ENCODE peak calls at places on chromosome 7, in four cellular contexts. One of them, this sample, is unnamed. For H3K9me2, the result is how much of the 10 kb centered on the place peaks cover.

GRCh38 chr7:128041203-128041602 is 10.0 kb upstream of the LRRC4 start:
- DNase-seq in GM23248: peak
- DNase-seq in MM.1S: no peak
- DNase-seq in HCT116: no peak
- DNase-seq in this sample: no peak

GRCh38 chr7:109699661-109700060 is 1130.0 kb downstream of the DNAJB9 start:
- DNase-seq in GM23248: no peak
- DNase-seq in MM.1S: no peak
- DNase-seq in HCT116: no peak
- DNase-seq in this sample: no peak

GRCh38 chr7:45625067-45625466 is 50.9 kb downstream of the ADCY1 start:
- DNase-seq in GM23248: peak
- DNase-seq in MM.1S: no peak
- DNase-seq in HCT116: no peak
- DNase-seq in this sample: peak

GRCh38 chr7:90771281-90771680 is 175.2 kb downstream of the CDK14 start:
- DNase-seq in GM23248: peak
- DNase-seq in MM.1S: no peak
- DNase-seq in HCT116: no peak
- DNase-seq in this sample: no peak

GRCh38 chr7:36019966-36020365 is 133.1 kb upstream of the EEPD1 start:
- DNase-seq in GM23248: no peak
- DNase-seq in MM.1S: no peak
- DNase-seq in HCT116: no peak
- DNase-seq in this sample: no peak

GRCh38 chr7:66502230-66503035 is 126.2 kb upstream of the KCTD7 start:
- DNase-seq in GM23248: no peak
- DNase-seq in MM.1S: no peak
- DNase-seq in HCT116: no peak
- DNase-seq in this sample: no peak

GRCh38 chr7:140623995-140624902 is 16.4 kb downstream of the DENND2A start:
- DNase-seq in GM23248: no peak
- DNase-seq in MM.1S: no peak
- DNase-seq in HCT116: no peak
- DNase-seq in this sample: peak

GRCh38 chr7:51645298-51645697 is 328.7 kb upstream of the COBL start:
- DNase-seq in GM23248: no peak
- DNase-seq in MM.1S: no peak
- DNase-seq in HCT116: no peak
- DNase-seq in this sample: no peak

GRCh38 chr7:139823855-139824670 is 5.0 kb upstream of the TBXAS1 start:
- DNase-seq in GM23248: no peak
- DNase-seq in MM.1S: no peak
- DNase-seq in HCT116: no peak
- DNase-seq in this sample: peak

GRCh38 chr7:133009426-133009825 is 72.5 kb downstream of the CHCHD3 start:
- DNase-seq in GM23248: no peak
- DNase-seq in MM.1S: no peak
- DNase-seq in HCT116: no peak
- DNase-seq in this sample: peak

GRCh38 chr7:158596309-158596708 is 8.7 kb upstream of the PTPRN2 start:
- DNase-seq in GM23248: no peak
- DNase-seq in MM.1S: no peak
- DNase-seq in HCT116: no peak
- DNase-seq in this sample: no peak

GRCh38 chr7:31853380-31853779 is 166.4 kb downstream of the PPP1R17 start:
- DNase-seq in GM23248: peak
- DNase-seq in MM.1S: no peak
- DNase-seq in HCT116: no peak
- DNase-seq in this sample: no peak

GRCh38 chr7:1845536-1846311 is 175.6 kb downstream of the ELFN1 start:
- DNase-seq in GM23248: no peak
- DNase-seq in MM.1S: no peak
- DNase-seq in HCT116: no peak
- DNase-seq in this sample: no peak

GRCh38 chr7:17140421-17140820 is 158.0 kb upstream of the AHR start:
- DNase-seq in GM23248: peak
- DNase-seq in MM.1S: no peak
- DNase-seq in HCT116: no peak
- DNase-seq in this sample: no peak

GRCh38 chr7:805261-805660 is 27.0 kb upstream of the SUN1 start:
- DNase-seq in GM23248: peak
- DNase-seq in MM.1S: no peak
- DNase-seq in HCT116: no peak
- DNase-seq in this sample: peak

GRCh38 chr7:13197501-13197900 is 510.1 kb downstream of the ARL4A start:
- DNase-seq in GM23248: peak
- DNase-seq in MM.1S: no peak
- DNase-seq in HCT116: no peak
- DNase-seq in this sample: no peak

GRCh38 chr7:28472332-28472731 is 60.0 kb downstream of the CREB5 start:
- DNase-seq in GM23248: no peak
- DNase-seq in MM.1S: no peak
- DNase-seq in HCT116: no peak
- DNase-seq in this sample: no peak

GRCh38 chr7:74619235-74619860 is 38.2 kb upstream of the GTF2I start:
- DNase-seq in GM23248: no peak
- DNase-seq in MM.1S: no peak
- DNase-seq in HCT116: no peak
- DNase-seq in this sample: no peak

GRCh38 chr7:94975316-94975715 is 67.9 kb downstream of the PPP1R9A start:
- DNase-seq in GM23248: peak
- DNase-seq in MM.1S: no peak
- DNase-seq in HCT116: no peak
- DNase-seq in this sample: no peak

GRCh38 chr7:25776737-25777109 is 375.3 kb upstream of the NFE2L3 start:
- DNase-seq in GM23248: no peak
- DNase-seq in MM.1S: no peak
- DNase-seq in HCT116: no peak
- DNase-seq in this sample: no peak

GRCh38 chr7:4838626-4839334 is 23.1 kb downstream of the PAPOLB start:
- DNase-seq in GM23248: no peak
- DNase-seq in MM.1S: no peak
- DNase-seq in HCT116: no peak
- DNase-seq in this sample: no peak

GRCh38 chr7:4841836-4842235 is 20.0 kb downstream of the PAPOLB start:
- DNase-seq in GM23248: no peak
- DNase-seq in MM.1S: no peak
- DNase-seq in HCT116: no peak
- DNase-seq in this sample: no peak

GRCh38 chr7:4840097-4840501 is 21.7 kb downstream of the PAPOLB start:
- DNase-seq in GM23248: no peak
- DNase-seq in MM.1S: no peak
- DNase-seq in HCT116: no peak
- DNase-seq in this sample: no peak

GRCh38 chr7:4842302-4843064 is 19.3 kb downstream of the PAPOLB start:
- DNase-seq in GM23248: peak
- DNase-seq in MM.1S: no peak
- DNase-seq in HCT116: no peak
- DNase-seq in this sample: peak

DNA sequence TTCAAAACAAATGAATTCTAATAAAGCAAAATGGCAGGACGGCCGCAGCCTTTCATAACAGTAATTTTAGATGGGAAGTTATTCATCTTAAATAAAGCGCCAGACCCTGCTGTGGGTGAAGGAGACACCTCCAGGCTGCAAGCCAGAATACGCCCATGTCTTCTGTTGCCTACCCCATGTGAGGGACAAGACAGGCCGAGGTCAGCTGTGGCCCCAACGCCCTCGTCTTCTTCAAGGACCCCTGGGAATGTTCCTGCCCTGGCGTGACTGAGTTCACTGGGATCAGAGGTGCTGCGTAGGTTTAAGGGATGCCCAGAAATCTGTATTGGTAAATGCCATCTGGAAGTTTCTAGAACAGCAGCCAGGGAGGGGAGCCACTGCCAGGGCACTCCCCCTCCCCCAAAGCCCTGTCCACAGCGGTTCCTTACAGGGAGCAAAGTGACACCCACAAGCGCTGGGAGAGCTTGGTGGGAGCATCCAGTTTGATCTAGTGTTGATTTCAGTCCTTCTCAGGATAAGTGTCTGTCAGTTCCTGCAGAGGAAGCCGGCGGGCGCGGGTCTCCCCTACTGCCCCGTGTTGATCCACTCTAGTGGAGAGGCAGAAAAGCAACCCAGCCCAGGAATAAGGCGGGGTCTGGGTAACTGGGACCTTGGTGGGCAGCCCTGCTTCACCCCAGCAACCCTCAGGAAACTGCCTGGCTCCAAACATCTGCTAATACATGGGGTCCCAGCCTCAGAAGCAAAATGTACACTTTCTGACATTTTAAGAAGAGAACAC is 20.6 kb downstream of the PAPOLB start:
- DNase-seq in GM23248: no peak
- DNase-seq in MM.1S: no peak
- DNase-seq in HCT116: no peak
- DNase-seq in this sample: no peak
- H3K9me2 ChIP-seq in GM23248: under half
- H3K9me2 ChIP-seq in MM.1S: under half
- H3K9me2 ChIP-seq in HCT116: under half
- H3K9me2 ChIP-seq in this sample: under half

GRCh38 chr7:131897790-131898165 is 341.4 kb upstream of the PODXL start:
- DNase-seq in GM23248: no peak
- DNase-seq in MM.1S: no peak
- DNase-seq in HCT116: no peak
- DNase-seq in this sample: no peak
- H3K9me2 ChIP-seq in GM23248: under half
- H3K9me2 ChIP-seq in MM.1S: under half
- H3K9me2 ChIP-seq in HCT116: under half
- H3K9me2 ChIP-seq in this sample: under half

GRCh38 chr7:98539865-98540264 is 77.2 kb upstream of the NPTX2 start:
- DNase-seq in GM23248: no peak
- DNase-seq in MM.1S: no peak
- DNase-seq in HCT116: no peak
- DNase-seq in this sample: no peak
- H3K9me2 ChIP-seq in GM23248: under half
- H3K9me2 ChIP-seq in MM.1S: under half
- H3K9me2 ChIP-seq in HCT116: under half
- H3K9me2 ChIP-seq in this sample: under half

GRCh38 chr7:77223261-77223660 is 23.6 kb upstream of the FGL2 start:
- DNase-seq in GM23248: no peak
- DNase-seq in MM.1S: no peak
- DNase-seq in HCT116: no peak
- DNase-seq in this sample: no peak

GRCh38 chr7:77222819-77223218 is 23.2 kb upstream of the FGL2 start:
- DNase-seq in GM23248: no peak
- DNase-seq in MM.1S: no peak
- DNase-seq in HCT116: no peak
- DNase-seq in this sample: no peak

GRCh38 chr7:77226357-77226839 is 26.8 kb upstream of the FGL2 start:
- DNase-seq in GM23248: peak
- DNase-seq in MM.1S: no peak
- DNase-seq in HCT116: no peak
- DNase-seq in this sample: no peak

GRCh38 chr7:77217474-77218185 is 18.0 kb upstream of the FGL2 start:
- DNase-seq in GM23248: peak
- DNase-seq in MM.1S: no peak
- DNase-seq in HCT116: no peak
- DNase-seq in this sample: no peak

GRCh38 chr7:77222065-77222464 is 22.4 kb upstream of the FGL2 start:
- DNase-seq in GM23248: no peak
- DNase-seq in MM.1S: no peak
- DNase-seq in HCT116: no peak
- DNase-seq in this sample: no peak
- H3K9me2 ChIP-seq in GM23248: under half
- H3K9me2 ChIP-seq in MM.1S: under half
- H3K9me2 ChIP-seq in HCT116: under half
- H3K9me2 ChIP-seq in this sample: under half

GRCh38 chr7:131898418-131898817 is 342.0 kb upstream of the PODXL start:
- DNase-seq in GM23248: peak
- DNase-seq in MM.1S: no peak
- DNase-seq in HCT116: no peak
- DNase-seq in this sample: no peak

GRCh38 chr7:131896189-131896855 is 339.9 kb upstream of the PODXL start:
- DNase-seq in GM23248: no peak
- DNase-seq in MM.1S: no peak
- DNase-seq in HCT116: no peak
- DNase-seq in this sample: no peak

GRCh38 chr7:131895541-131896173 is 339.2 kb upstream of the PODXL start:
- DNase-seq in GM23248: peak
- DNase-seq in MM.1S: no peak
- DNase-seq in HCT116: peak
- DNase-seq in this sample: peak

GRCh38 chr7:131899271-131900030 is 343.0 kb upstream of the PODXL start:
- DNase-seq in GM23248: peak
- DNase-seq in MM.1S: no peak
- DNase-seq in HCT116: no peak
- DNase-seq in this sample: no peak

GRCh38 chr7:131897016-131897789 is 340.8 kb upstream of the PODXL start:
- DNase-seq in GM23248: peak
- DNase-seq in MM.1S: no peak
- DNase-seq in HCT116: peak
- DNase-seq in this sample: no peak
- H3K9me2 ChIP-seq in GM23248: under half
- H3K9me2 ChIP-seq in MM.1S: under half
- H3K9me2 ChIP-seq in HCT116: under half
- H3K9me2 ChIP-seq in this sample: under half